ENCODE peak calls at places on chromosomes 1 and 21, in ten cellular contexts. One of them, this sample, is unnamed.

GRCh38 chr1:47187926-47188250 is 1.9 kb downstream of the PDZK1IP1 start:
- DNase-seq in colonic mucosa: no peak
- DNase-seq in GM23338: no peak
- DNase-seq in left lung: no peak
- DNase-seq in effector memory CD4-positive, alpha-beta T cell: no peak
- DNase-seq in A673: no peak
- DNase-seq in right lobe of liver: no peak
- DNase-seq in stomach: no peak
- DNase-seq in psoas muscle: no peak
- DNase-seq in lower lobe of right lung: no peak
- DNase-seq in this sample: no peak

GRCh38 chr1:107327446-107327845 is 186.6 kb downstream of the NTNG1 start:
- DNase-seq in stomach: no peak
- DNase-seq in colonic mucosa: no peak
- DNase-seq in psoas muscle: no peak
- DNase-seq in A673: no peak
- DNase-seq in GM23338: no peak
- DNase-seq in lower lobe of right lung: no peak
- DNase-seq in left lung: no peak
- DNase-seq in right lobe of liver: no peak
- DNase-seq in effector memory CD4-positive, alpha-beta T cell: no peak
- DNase-seq in this sample: no peak

GRCh38 chr1:910311-910880 is 13.3 kb upstream of the SAMD11 start:
- DNase-seq in colonic mucosa: peak; percentile 16
- DNase-seq in psoas muscle: peak; percentile 12
- DNase-seq in left lung: peak; percentile 69
- DNase-seq in A673: peak; percentile 11
- DNase-seq in lower lobe of right lung: peak; percentile 41
- DNase-seq in right lobe of liver: peak; percentile 42
- DNase-seq in stomach: peak; percentile 44
- DNase-seq in GM23338: no peak
- DNase-seq in effector memory CD4-positive, alpha-beta T cell: no peak
- DNase-seq in this sample: no peak

GRCh38 chr1:112716133-112716720 is 1.1 kb upstream of the PPM1J start:
- DNase-seq in A673: peak; percentile 93
- DNase-seq in right lobe of liver: peak; percentile 87
- DNase-seq in psoas muscle: peak; percentile 84
- DNase-seq in colonic mucosa: peak; percentile 92
- DNase-seq in stomach: peak; percentile 87
- DNase-seq in GM23338: peak; percentile 97
- DNase-seq in left lung: peak; percentile 88
- DNase-seq in effector memory CD4-positive, alpha-beta T cell: peak; percentile 59
- DNase-seq in lower lobe of right lung: peak; percentile 85
- DNase-seq in this sample: no peak

GRCh38 chr1:168319691-168320090 is 39.0 kb downstream of the TBX19 start:
- DNase-seq in effector memory CD4-positive, alpha-beta T cell: no peak
- DNase-seq in A673: no peak
- DNase-seq in left lung: no peak
- DNase-seq in lower lobe of right lung: no peak
- DNase-seq in GM23338: peak; percentile 62
- DNase-seq in right lobe of liver: no peak
- DNase-seq in colonic mucosa: no peak
- DNase-seq in psoas muscle: no peak
- DNase-seq in stomach: no peak
- DNase-seq in this sample: no peak

GRCh38 chr1:183218039-183218618 is 32.1 kb downstream of the LAMC2 start:
- DNase-seq in GM23338: no peak
- DNase-seq in effector memory CD4-positive, alpha-beta T cell: no peak
- DNase-seq in stomach: no peak
- DNase-seq in left lung: no peak
- DNase-seq in psoas muscle: peak; percentile 65
- DNase-seq in A673: no peak
- DNase-seq in colonic mucosa: no peak
- DNase-seq in lower lobe of right lung: no peak
- DNase-seq in right lobe of liver: no peak
- DNase-seq in this sample: no peak

GRCh38 chr1:48676376-48676775 is 100.3 kb downstream of the BEND5 start:
- DNase-seq in left lung: no peak
- DNase-seq in right lobe of liver: no peak
- DNase-seq in A673: no peak
- DNase-seq in psoas muscle: no peak
- DNase-seq in effector memory CD4-positive, alpha-beta T cell: no peak
- DNase-seq in lower lobe of right lung: no peak
- DNase-seq in GM23338: no peak
- DNase-seq in stomach: no peak
- DNase-seq in colonic mucosa: no peak
- DNase-seq in this sample: no peak

GRCh38 chr1:183218981-183219621 is 33.0 kb downstream of the LAMC2 start:
- DNase-seq in right lobe of liver: no peak
- DNase-seq in lower lobe of right lung: no peak
- DNase-seq in GM23338: no peak
- DNase-seq in A673: peak; percentile 27
- DNase-seq in psoas muscle: no peak
- DNase-seq in left lung: no peak
- DNase-seq in colonic mucosa: peak; percentile 44
- DNase-seq in stomach: peak; percentile 39
- DNase-seq in effector memory CD4-positive, alpha-beta T cell: no peak
- DNase-seq in this sample: no peak

GRCh38 chr1:38094711-38095336 is 48.2 kb upstream of the POU3F1 start:
- DNase-seq in left lung: no peak
- DNase-seq in psoas muscle: no peak
- DNase-seq in A673: peak; percentile 55
- DNase-seq in effector memory CD4-positive, alpha-beta T cell: no peak
- DNase-seq in GM23338: no peak
- DNase-seq in stomach: no peak
- DNase-seq in colonic mucosa: no peak
- DNase-seq in right lobe of liver: no peak
- DNase-seq in lower lobe of right lung: no peak
- DNase-seq in this sample: no peak

GRCh38 chr1:79044974-79045650 is 38.6 kb upstream of the ADGRL4 start:
- DNase-seq in right lobe of liver: no peak
- DNase-seq in psoas muscle: no peak
- DNase-seq in left lung: peak; percentile 46
- DNase-seq in A673: peak; percentile 35
- DNase-seq in stomach: no peak
- DNase-seq in lower lobe of right lung: no peak
- DNase-seq in effector memory CD4-positive, alpha-beta T cell: no peak
- DNase-seq in GM23338: peak; percentile 65
- DNase-seq in colonic mucosa: no peak
- DNase-seq in this sample: no peak

GRCh38 chr21:27841084-27841483 is 874.2 kb upstream of the ADAMTS5 start:
- DNase-seq in effector memory CD4-positive, alpha-beta T cell: no peak
- DNase-seq in right lobe of liver: no peak
- DNase-seq in colonic mucosa: no peak
- DNase-seq in stomach: no peak
- DNase-seq in lower lobe of right lung: no peak
- DNase-seq in psoas muscle: no peak
- DNase-seq in A673: no peak
- DNase-seq in left lung: no peak
- DNase-seq in GM23338: no peak
- DNase-seq in this sample: no peak

GRCh38 chr1:89900323-89900722 is 79.5 kb downstream of the LRRC8D start:
- DNase-seq in A673: no peak
- DNase-seq in lower lobe of right lung: no peak
- DNase-seq in psoas muscle: no peak
- DNase-seq in effector memory CD4-positive, alpha-beta T cell: no peak
- DNase-seq in right lobe of liver: no peak
- DNase-seq in GM23338: no peak
- DNase-seq in left lung: no peak
- DNase-seq in stomach: no peak
- DNase-seq in colonic mucosa: no peak
- DNase-seq in this sample: no peak

GRCh38 chr1:169426174-169426716 is 1.0 kb downstream of the CCDC181 start:
- DNase-seq in A673: peak; percentile 22
- DNase-seq in left lung: no peak
- DNase-seq in effector memory CD4-positive, alpha-beta T cell: no peak
- DNase-seq in stomach: no peak
- DNase-seq in right lobe of liver: no peak
- DNase-seq in GM23338: no peak
- DNase-seq in psoas muscle: no peak
- DNase-seq in colonic mucosa: no peak
- DNase-seq in lower lobe of right lung: no peak
- DNase-seq in this sample: no peak

GRCh38 chr21:17513214-17514123 is 626 bp downstream of the CXADR start:
- DNase-seq in right lobe of liver: peak; percentile 62
- DNase-seq in GM23338: peak; percentile 52
- DNase-seq in lower lobe of right lung: peak; percentile 55
- DNase-seq in psoas muscle: no peak
- DNase-seq in effector memory CD4-positive, alpha-beta T cell: no peak
- DNase-seq in colonic mucosa: peak; percentile 58
- DNase-seq in A673: peak; percentile 44
- DNase-seq in left lung: peak; percentile 78
- DNase-seq in stomach: peak; percentile 52
- DNase-seq in this sample: no peak

GRCh38 chr1:213070399-213070798 is 19.4 kb downstream of the RPS6KC1 start:
- DNase-seq in stomach: peak; percentile 46
- DNase-seq in right lobe of liver: peak; percentile 47
- DNase-seq in psoas muscle: no peak
- DNase-seq in GM23338: no peak
- DNase-seq in lower lobe of right lung: no peak
- DNase-seq in left lung: no peak
- DNase-seq in colonic mucosa: no peak
- DNase-seq in A673: peak; percentile 67
- DNase-seq in effector memory CD4-positive, alpha-beta T cell: no peak
- DNase-seq in this sample: no peak

GRCh38 chr1:14961661-14962267 is 191.8 kb upstream of the TMEM51 start:
- DNase-seq in A673: no peak
- DNase-seq in left lung: no peak
- DNase-seq in stomach: no peak
- DNase-seq in GM23338: peak; percentile 69
- DNase-seq in psoas muscle: no peak
- DNase-seq in right lobe of liver: no peak
- DNase-seq in effector memory CD4-positive, alpha-beta T cell: no peak
- DNase-seq in colonic mucosa: no peak
- DNase-seq in lower lobe of right lung: no peak
- DNase-seq in this sample: no peak

DNA sequence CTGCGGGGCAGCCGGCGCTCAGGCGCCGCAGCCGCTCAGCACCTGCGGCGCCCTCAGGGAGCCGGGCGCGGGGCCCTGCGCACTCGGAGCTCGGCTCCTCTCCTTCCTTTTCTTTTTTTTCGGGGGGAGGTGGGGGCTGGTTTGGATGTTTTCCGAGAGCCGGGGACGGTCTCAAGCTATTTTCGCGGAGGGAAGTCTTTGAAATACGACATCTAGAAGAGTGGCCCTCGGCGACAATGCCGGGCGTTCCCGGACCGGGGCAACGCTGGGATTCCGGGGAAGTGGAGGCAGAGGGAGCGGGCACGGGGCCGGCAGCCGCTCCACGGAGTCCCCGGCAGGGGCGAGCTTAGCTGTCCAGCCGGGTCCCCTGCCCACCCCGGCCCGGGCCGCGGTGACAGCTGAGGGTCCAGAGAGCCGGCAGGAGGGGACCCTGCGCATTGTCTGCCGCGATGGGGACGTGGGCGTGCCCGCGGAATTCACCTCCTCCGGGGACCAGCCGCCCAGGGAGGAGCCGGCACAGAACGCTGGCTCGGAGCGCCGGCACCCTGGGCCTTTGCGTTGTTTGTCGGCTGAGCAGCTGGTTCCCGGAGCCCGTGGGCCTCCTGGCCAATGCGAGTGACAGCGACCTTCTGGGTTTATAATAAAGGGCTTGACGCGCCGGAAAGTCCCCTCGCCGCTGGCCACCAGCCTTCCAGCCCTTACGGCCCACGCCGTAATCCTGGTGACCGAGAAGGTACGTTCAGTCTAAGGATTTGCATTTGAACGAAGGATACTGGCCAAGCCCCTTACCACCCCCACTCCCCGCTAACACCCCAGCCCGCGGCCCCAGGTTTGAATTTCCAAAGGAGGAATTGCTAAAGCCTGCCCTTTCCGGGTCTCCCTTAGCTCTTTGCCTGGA is 582 bp downstream of the SLC37A1 start:
- DNase-seq in left lung: peak; percentile 93
- DNase-seq in lower lobe of right lung: peak; percentile 75
- DNase-seq in GM23338: peak; percentile 88
- DNase-seq in colonic mucosa: peak; percentile 73
- DNase-seq in stomach: peak; percentile 76
- DNase-seq in effector memory CD4-positive, alpha-beta T cell: peak; percentile 27
- DNase-seq in psoas muscle: peak; percentile 46
- DNase-seq in right lobe of liver: peak; percentile 73
- DNase-seq in A673: peak; percentile 56
- DNase-seq in this sample: no peak
- H3K27ac ChIP-seq in left lung: peak overlapping the region; percentile 82
- H3K27ac ChIP-seq in lower lobe of right lung: peak overlapping the region; percentile 88
- H3K27ac ChIP-seq in GM23338: peak overlapping the region; percentile 61
- H3K27ac ChIP-seq in colonic mucosa: peak overlapping the region; percentile 81
- H3K27ac ChIP-seq in stomach: peak overlapping the region; percentile 93
- H3K27ac ChIP-seq in effector memory CD4-positive, alpha-beta T cell: peak overlapping the region; percentile 78
- H3K27ac ChIP-seq in psoas muscle: peak overlapping the region; percentile 88
- H3K27ac ChIP-seq in right lobe of liver: peak overlapping the region; percentile 78
- H3K27ac ChIP-seq in A673: no peak overlapping the region
- H3K27ac ChIP-seq in this sample: peak overlapping the region; percentile 39

GRCh38 chr1:11804666-11805453 is 904 bp downstream of the MTHFR start:
- DNase-seq in effector memory CD4-positive, alpha-beta T cell: no peak
- DNase-seq in lower lobe of right lung: peak; percentile 69
- DNase-seq in left lung: no peak
- DNase-seq in stomach: peak; percentile 66
- DNase-seq in GM23338: peak; percentile 36
- DNase-seq in psoas muscle: peak; percentile 57
- DNase-seq in right lobe of liver: no peak
- DNase-seq in colonic mucosa: peak; percentile 59
- DNase-seq in A673: peak; percentile 43
- DNase-seq in this sample: no peak
- H3K4me1 ChIP-seq in effector memory CD4-positive, alpha-beta T cell: peaks cover 32% of the 10 kb centered on the region
- H3K4me1 ChIP-seq in lower lobe of right lung: peaks cover 66% of the 10 kb centered on the region
- H3K4me1 ChIP-seq in left lung: peaks cover 83% of the 10 kb centered on the region
- H3K4me1 ChIP-seq in stomach: peaks cover 83% of the 10 kb centered on the region
- H3K4me1 ChIP-seq in GM23338: peaks cover 36% of the 10 kb centered on the region
- H3K4me1 ChIP-seq in psoas muscle: peaks cover 45% of the 10 kb centered on the region
- H3K4me1 ChIP-seq in right lobe of liver: peaks cover 41% of the 10 kb centered on the region
- H3K4me1 ChIP-seq in colonic mucosa: peaks cover 20% of the 10 kb centered on the region
- H3K4me1 ChIP-seq in A673: peaks cover 42% of the 10 kb centered on the region
- H3K4me1 ChIP-seq in this sample: peaks cover 62% of the 10 kb centered on the region

GRCh38 chr21:38089763-38090046 is 167.1 kb upstream of the KCNJ15 start:
- DNase-seq in right lobe of liver: no peak
- DNase-seq in stomach: no peak
- DNase-seq in A673: no peak
- DNase-seq in lower lobe of right lung: no peak
- DNase-seq in psoas muscle: no peak
- DNase-seq in effector memory CD4-positive, alpha-beta T cell: no peak
- DNase-seq in colonic mucosa: no peak
- DNase-seq in GM23338: no peak
- DNase-seq in left lung: no peak
- DNase-seq in this sample: no peak
- H3K27me3 ChIP-seq in right lobe of liver: no peaks in the 10 kb centered on the region
- H3K27me3 ChIP-seq in stomach: no peaks in the 10 kb centered on the region
- H3K27me3 ChIP-seq in A673: peaks cover 5% of the 10 kb centered on the region
- H3K27me3 ChIP-seq in lower lobe of right lung: no peaks in the 10 kb centered on the region
- H3K27me3 ChIP-seq in psoas muscle: no peaks in the 10 kb centered on the region
- H3K27me3 ChIP-seq in effector memory CD4-positive, alpha-beta T cell: no peaks in the 10 kb centered on the region
- H3K27me3 ChIP-seq in colonic mucosa: no peaks in the 10 kb centered on the region
- H3K27me3 ChIP-seq in GM23338: no peaks in the 10 kb centered on the region
- H3K27me3 ChIP-seq in left lung: peaks cover 5% of the 10 kb centered on the region
- H3K27me3 ChIP-seq in this sample: no peaks in the 10 kb centered on the region

DNA sequence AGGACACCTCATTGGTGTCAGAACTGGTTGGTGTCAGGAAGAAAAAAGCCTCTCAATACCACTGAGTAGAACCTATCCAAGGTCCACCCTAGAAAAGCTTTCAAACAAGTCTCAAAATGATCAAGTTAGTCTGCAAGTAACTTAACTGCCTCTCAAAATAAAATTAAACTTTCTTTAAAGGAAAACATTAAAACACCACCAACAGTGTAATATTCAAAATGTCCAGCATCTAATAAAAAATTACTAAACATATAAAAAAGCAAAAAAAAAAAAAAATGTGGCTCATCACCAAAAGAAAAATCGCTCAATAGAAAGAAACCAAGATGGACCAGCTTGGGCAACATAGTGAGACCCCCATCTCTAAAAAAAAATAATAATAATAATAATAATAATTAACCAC is 18.7 kb upstream of the OLFML2B start:
- DNase-seq in GM23338: no peak
- DNase-seq in left lung: no peak
- DNase-seq in lower lobe of right lung: no peak
- DNase-seq in psoas muscle: no peak
- DNase-seq in A673: no peak
- DNase-seq in colonic mucosa: no peak
- DNase-seq in effector memory CD4-positive, alpha-beta T cell: no peak
- DNase-seq in right lobe of liver: no peak
- DNase-seq in stomach: no peak
- DNase-seq in this sample: no peak
- H3K27ac ChIP-seq in GM23338: no peak overlapping the region
- H3K27ac ChIP-seq in left lung: no peak overlapping the region
- H3K27ac ChIP-seq in lower lobe of right lung: no peak overlapping the region
- H3K27ac ChIP-seq in psoas muscle: no peak overlapping the region
- H3K27ac ChIP-seq in A673: no peak overlapping the region
- H3K27ac ChIP-seq in colonic mucosa: no peak overlapping the region
- H3K27ac ChIP-seq in effector memory CD4-positive, alpha-beta T cell: no peak overlapping the region
- H3K27ac ChIP-seq in right lobe of liver: no peak overlapping the region
- H3K27ac ChIP-seq in stomach: no peak overlapping the region
- H3K27ac ChIP-seq in this sample: no peak overlapping the region

This sample was measured in thoracic aorta.